ENCODE peak calls at places on chromosomes 12 and 14, in ten cellular contexts. S is IMR-90; U is Right ventricle myocardium superior; E is aorta; X is activated CD8-positive, alpha-beta T cell treated with anti-CD3 and anti-CD28 coated beads, Interleukin-2, amount 10 ng/mL, durations not matched to agents 7 days and 5 days; I is activated CD4-positive, alpha-beta T cell treated with anti-CD3 and anti-CD28 coated beads for 36 hours; A is stimulated activated naive CD8-positive, alpha-beta T cell treated with anti-CD3 and anti-CD28 coated beads, Interleukin-15, amount 100 ng/mL, for 72 hours; B is esophagus mucosa; Y is body of pancreas; L is effector memory CD8-positive, alpha-beta T cell. F is an unnamed sample.

GRCh38 chr12:92144631-92145480 is 790 bp downstream of the BTG1 start:
- ATAC-seq in U (peak), B (peak), X (peak), E (peak), L (peak), I (no peak), S (no peak), Y (peak), A (peak), F (peak)

GRCh38 chr12:93126069-93126474 is 197.0 kb upstream of the EEA1 start:
- ATAC-seq in X (no peak), B (no peak), L (no peak), E (no peak), U (no peak), I (no peak), A (no peak), S (no peak), Y (no peak), F (no peak)

GRCh38 chr14:95318399-95318834 is 1.3 kb downstream of the CLMN start:
- ATAC-seq in I (no peak), U (no peak), A (no peak), E (no peak), B (no peak), Y (no peak), S (no peak), X (no peak), L (no peak), F (no peak)

GRCh38 chr14:106803379-106803778 is 1277.0 kb downstream of the TMEM121 start:
- ATAC-seq in S (no peak), X (no peak), U (no peak), I (no peak), L (no peak), B (no peak), E (no peak), Y (no peak), A (no peak), F (no peak)

GRCh38 chr12:18383203-18383602 is 121.9 kb downstream of the PIK3C2G start:
- ATAC-seq in U (peak), E (peak), X (no peak), A (no peak), B (no peak), Y (peak), L (no peak), S (peak), I (no peak), F (no peak)

GRCh38 chr12:4909397-4909733 is 340 bp upstream of the KCNA1 start:
- ATAC-seq in Y (no peak), X (peak), U (no peak), S (no peak), A (no peak), I (no peak), B (no peak), E (no peak), L (no peak), F (no peak)

GRCh38 chr12:43063642-43064041 is 474.1 kb upstream of the PRICKLE1 start:
- ATAC-seq in B (no peak), U (peak), I (no peak), E (no peak), X (no peak), Y (no peak), S (peak), L (no peak), A (no peak), F (no peak)

GRCh38 chr14:103802353-103802752 is 45.0 kb downstream of the PPP1R13B start:
- ATAC-seq in I (no peak), Y (no peak), A (no peak), L (no peak), S (no peak), B (peak), U (no peak), E (no peak), X (no peak), F (no peak)

GRCh38 chr12:41051909-41052308 is 136.2 kb upstream of the PDZRN4 start:
- ATAC-seq in U (no peak), A (no peak), E (no peak), I (no peak), X (no peak), L (no peak), S (no peak), Y (no peak), B (no peak), F (no peak)

GRCh38 chr12:54246011-54246641 is 33.8 kb downstream of the CBX5 start:
- ATAC-seq in S (no peak), I (no peak), L (no peak), E (no peak), Y (no peak), A (no peak), B (no peak), X (no peak), U (peak), F (no peak)

GRCh38 chr12:74903522-74903921 is 306.1 kb downstream of the KCNC2 start:
- ATAC-seq in S (no peak), I (no peak), U (no peak), Y (no peak), L (no peak), A (no peak), X (no peak), B (no peak), E (no peak), F (peak)

GRCh38 chr14:22434030-22434429 is 155.0 kb downstream of the DAD1 start:
- ATAC-seq in I (no peak), L (no peak), U (no peak), B (no peak), X (no peak), S (no peak), E (no peak), Y (no peak), A (no peak), F (no peak)

GRCh38 chr12:32419520-32419960 is 20.2 kb downstream of the FGD4 start:
- ATAC-seq in L (no peak), S (peak), I (no peak), E (no peak), A (peak), Y (no peak), U (peak), B (peak), X (no peak), F (no peak)

GRCh38 chr14:96538097-96538496 is 35.9 kb downstream of the PAPOLA start:
- ATAC-seq in L (no peak), I (no peak), U (no peak), S (no peak), B (no peak), A (no peak), Y (no peak), E (no peak), X (no peak), F (no peak)

GRCh38 chr12:119406322-119406721 is 71.8 kb downstream of the CCDC60 start:
- ATAC-seq in B (no peak), I (no peak), A (no peak), U (peak), E (no peak), Y (no peak), S (no peak), L (no peak), X (no peak), F (no peak)

GRCh38 chr12:101884174-101884573 is 6.8 kb downstream of the DRAM1 start:
- ATAC-seq in Y (no peak), U (no peak), X (no peak), I (no peak), S (no peak), A (no peak), E (no peak), B (no peak), L (no peak), F (no peak)

GRCh38 chr12:120136093-120136770 is 19.7 kb upstream of the RAB35 start:
- ATAC-seq in S (no peak), B (peak), Y (no peak), E (no peak), U (no peak), L (no peak), X (no peak), I (no peak), A (no peak), F (no peak)

GRCh38 chr14:91155626-91156089 is 41.8 kb downstream of the DGLUCY start:
- ATAC-seq in A (no peak), Y (no peak), I (no peak), L (no peak), B (no peak), X (no peak), S (no peak), U (no peak), E (no peak), F (no peak)

GRCh38 chr12:71045781-71046180 is 112.0 kb downstream of the TSPAN8 start:
- ATAC-seq in I (no peak), Y (peak), X (no peak), A (no peak), S (peak), E (peak), B (no peak), L (no peak), U (peak), F (no peak)

GRCh38 chr14:99731536-99732435 is 47.7 kb downstream of the CYP46A1 start:
- ATAC-seq in A (peak), Y (peak), E (peak), L (no peak), U (peak), B (no peak), I (no peak), X (no peak), S (no peak), F (no peak)

GRCh38 chr12:109053382-109054123 is 1.2 kb downstream of the USP30 start:
- ATAC-seq in L (peak), U (no peak), E (no peak), I (peak), X (peak), Y (no peak), B (peak), A (peak), S (no peak), F (peak)

GRCh38 chr14:99579903-99580570 is 24.0 kb downstream of the CCDC85C start:
- ATAC-seq in Y (peak), I (no peak), S (peak), U (peak), E (no peak), B (peak), L (no peak), X (no peak), A (no peak), F (no peak)

GRCh38 chr14:52124791-52125661 is 56.2 kb upstream of the NID2 start:
- ATAC-seq in S (peak), A (peak), B (peak), Y (peak), U (peak), L (peak), I (no peak), X (peak), E (no peak), F (no peak)

GRCh38 chr14:70919774-70920173 is 12.5 kb downstream of the PCNX1 start:
- ATAC-seq in I (peak), S (no peak), A (no peak), U (peak), E (no peak), X (peak), Y (no peak), B (no peak), L (peak), F (peak)

GRCh38 chr12:18146375-18146774 is 56.4 kb upstream of the RERGL start:
- ATAC-seq in I (no peak), X (no peak), A (no peak), U (peak), B (peak), E (no peak), Y (no peak), S (no peak), L (no peak), F (no peak)

GRCh38 chr12:19263666-19264065 is 134.1 kb downstream of the PLEKHA5 start:
- ATAC-seq in Y (no peak), E (no peak), S (no peak), U (no peak), X (no peak), A (no peak), I (no peak), L (no peak), B (no peak), F (no peak)

GRCh38 chr14:37698840-37699777 is 103.7 kb downstream of the TTC6 start:
- ATAC-seq in E (no peak), B (no peak), Y (no peak), U (no peak), S (no peak), I (no peak), A (no peak), L (no peak), X (no peak), F (no peak)

GRCh38 chr12:50515587-50515986 is 10.8 kb downstream of the DIP2B start:
- ATAC-seq in U (no peak), L (no peak), A (no peak), I (no peak), Y (no peak), X (no peak), E (no peak), B (no peak), S (no peak), F (no peak)

GRCh38 chr14:97592341-97592980 is 795.3 kb downstream of the VRK1 start:
- ATAC-seq in S (no peak), L (peak), X (no peak), U (no peak), B (no peak), A (no peak), E (no peak), Y (no peak), I (no peak), F (no peak)

GRCh38 chr12:102824218-102824835 is 92.7 kb downstream of the PAH start:
- ATAC-seq in A (peak), I (no peak), E (no peak), Y (no peak), X (no peak), U (peak), L (no peak), S (peak), B (no peak), F (no peak)

GRCh38 chr14:75226755-75227544 is 50.5 kb upstream of the TMED10 start:
- ATAC-seq in S (no peak), I (peak), Y (no peak), E (no peak), U (no peak), B (no peak), X (no peak), L (no peak), A (peak), F (peak)

GRCh38 chr12:56247923-56248322 is 10.3 kb downstream of the ANKRD52 start:
- ATAC-seq in U (no peak), E (no peak), X (no peak), Y (no peak), L (no peak), I (no peak), S (no peak), A (peak), B (no peak), F (no peak)

GRCh38 chr12:91267039-91267438 is 84.4 kb upstream of the DCN start:
- ATAC-seq in I (no peak), L (no peak), U (no peak), B (no peak), A (no peak), E (no peak), Y (no peak), S (no peak), X (no peak), F (no peak)

GRCh38 chr12:116160883-116161458 is 116.5 kb downstream of the MED13L start:
- ATAC-seq in S (no peak), A (no peak), E (no peak), Y (no peak), U (no peak), L (no peak), I (no peak), X (no peak), B (no peak), F (no peak)

GRCh38 chr14:76305474-76305826 is 70.5 kb upstream of the ESRRB start:
- ATAC-seq in B (no peak), E (no peak), L (no peak), A (no peak), I (no peak), X (no peak), Y (peak), S (no peak), U (no peak), F (no peak)